ENCODE peak calls at places on chromosomes 3 and 15, in five cellular contexts. V is AG09309, W is mucosa of descending colon, X is AG04450, O is cardiac muscle cell. Q is an unnamed sample.
A peak's percentile ranks its signal among the peaks of the same experiment; 100 is the strongest.

GRCh38 chr3:194117114-194117845 is 18.7 kb upstream of the HES1 start:
- DNase-seq in O (no peak), W (peak; percentile 84), V (no peak), X (no peak), Q (no peak)

GRCh38 chr3:111735912-111736311 is 123.2 kb upstream of the PHLDB2 start:
- DNase-seq in X (no peak), W (no peak), O (no peak), V (no peak), Q (no peak)

GRCh38 chr3:100737334-100737733 is 28.0 kb downstream of the TFG start:
- DNase-seq in O (peak; percentile 53), W (no peak), V (no peak), X (no peak), Q (peak; percentile 4)

GRCh38 chr3:19147905-19148767 is at the start of gene KCNH8:
- DNase-seq in O (peak; percentile 56), X (no peak), V (no peak), W (peak; percentile 62), Q (peak; percentile 16)

GRCh38 chr3:33954956-33955355 is 156.5 kb downstream of the PDCD6IP start:
- DNase-seq in V (no peak), X (no peak), O (peak; percentile 35), W (no peak), Q (no peak)

GRCh38 chr3:139416275-139416674 is 26.8 kb upstream of the COPB2 start:
- DNase-seq in X (no peak), V (no peak), O (no peak), W (no peak), Q (no peak)

GRCh38 chr15:36501063-36501678 is 78.3 kb upstream of the CDIN1 start:
- DNase-seq in V (peak; percentile 64), O (peak; percentile 83), X (peak; percentile 33), W (no peak), Q (peak; percentile 77)

GRCh38 chr15:50698101-50698500 is 11.5 kb upstream of the TRPM7 start:
- DNase-seq in X (no peak), O (no peak), V (no peak), W (no peak), Q (no peak)

GRCh38 chr15:44726568-44727461 is 9.5 kb upstream of the TRIM69 start:
- DNase-seq in W (no peak), X (peak; percentile 78), V (peak; percentile 89), O (no peak), Q (peak; percentile 97)

GRCh38 chr15:80755884-80756283 is 23.3 kb upstream of the CEMIP start:
- DNase-seq in V (no peak), W (no peak), X (no peak), O (no peak), Q (no peak)

GRCh38 chr3:168722091-168722490 is 626.4 kb upstream of the GOLIM4 start:
- DNase-seq in V (no peak), X (no peak), W (no peak), O (no peak), Q (no peak)

GRCh38 chr3:155859859-155860258 is 5.6 kb upstream of the SLC33A1 start:
- DNase-seq in W (no peak), V (no peak), X (no peak), O (no peak), Q (peak; percentile 17)

GRCh38 chr3:170610321-170610884 is 24.5 kb upstream of the SLC7A14 start:
- DNase-seq in X (no peak), O (no peak), W (no peak), V (no peak), Q (peak; percentile 14)

GRCh38 chr15:78418681-78419080 is 19.3 kb upstream of the IREB2 start:
- DNase-seq in V (no peak), X (no peak), O (no peak), W (no peak), Q (no peak)

GRCh38 chr15:78419331-78419730 is 18.7 kb upstream of the IREB2 start:
- DNase-seq in V (no peak), X (no peak), O (no peak), W (no peak), Q (no peak)

GRCh38 chr15:78418239-78418638 is 19.8 kb upstream of the IREB2 start:
- DNase-seq in X (no peak), V (no peak), W (no peak), O (no peak), Q (no peak)

GRCh38 chr15:78414608-78415250 is 23.3 kb upstream of the IREB2 start:
- DNase-seq in V (no peak), X (no peak), O (no peak), W (no peak), Q (no peak)

GRCh38 chr15:78415284-78415683 is 22.7 kb upstream of the IREB2 start:
- DNase-seq in X (no peak), O (peak; percentile 32), V (no peak), W (no peak), Q (no peak)
- TF ChIP-seq CTCF in X (peak; percentile 48), O (peak; percentile 46), V (peak; percentile 47), W (no peak), Q (no peak)

GRCh38 chr3:191216510-191216909 is 17.5 kb downstream of the OSTN start:
- DNase-seq in X (no peak), O (no peak), W (no peak), V (no peak), Q (no peak)
- H3K4me3 ChIP-seq in X (no peak overlapping the region), O (no peak overlapping the region), W (no peak overlapping the region), V (no peak overlapping the region), Q (no peak overlapping the region)

DNA sequence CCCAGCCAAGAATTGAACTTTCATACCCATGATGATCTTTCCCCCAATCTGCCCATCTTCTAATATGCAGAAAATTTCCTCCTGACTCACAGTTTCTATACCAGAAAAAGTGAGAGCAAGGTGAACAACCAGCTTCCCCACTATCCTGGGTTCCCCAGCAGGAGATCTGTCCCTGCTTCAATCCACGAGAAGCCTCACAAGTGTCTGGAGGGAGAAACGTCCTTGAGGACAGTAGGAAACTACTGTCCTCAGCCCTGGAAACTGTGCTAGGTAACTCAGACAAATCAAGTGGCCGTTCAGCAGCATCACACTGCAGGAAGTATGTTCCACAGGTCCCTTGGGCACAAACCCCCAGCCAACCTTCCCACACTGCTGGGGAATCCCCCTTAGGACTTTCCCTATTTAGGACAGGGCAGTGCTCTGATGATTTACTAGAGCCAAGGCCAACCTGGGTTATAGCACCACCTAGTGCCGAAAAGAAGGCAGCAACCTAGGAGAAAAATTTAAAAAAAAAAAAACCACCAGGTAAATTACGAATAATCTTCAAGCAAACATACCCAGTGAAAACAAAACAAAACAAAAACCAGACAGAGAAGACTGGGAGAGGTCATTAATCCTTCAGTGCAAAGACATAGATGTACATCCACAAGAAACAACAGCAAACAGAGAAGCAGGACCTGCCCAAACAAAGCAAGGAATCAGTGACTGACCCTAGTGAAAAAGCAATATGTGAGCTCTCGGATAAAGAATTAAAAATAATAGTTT is 36.0 kb downstream of the MORC1 start:
- DNase-seq in O (peak; percentile 67), V (no peak), W (no peak), X (peak; percentile 10), Q (peak; percentile 89)
- TF ChIP-seq CTCF in O (peak; percentile 87), V (peak; percentile 74), W (peak; percentile 51), X (peak; percentile 90), Q (peak; percentile 80)

GRCh38 chr15:64911317-64912186 is at the start of gene ANKDD1A:
- DNase-seq in W (peak; percentile 69), V (no peak), O (peak; percentile 86), X (no peak), Q (peak; percentile 66)

GRCh38 chr15:64909546-64909945 is 2.2 kb upstream of the ANKDD1A start:
- DNase-seq in V (no peak), O (no peak), W (no peak), X (no peak), Q (no peak)

GRCh38 chr15:64912926-64913325 is 1.2 kb downstream of the ANKDD1A start:
- DNase-seq in V (no peak), O (no peak), W (no peak), X (no peak), Q (no peak)

GRCh38 chr15:64915518-64916227 is 4.0 kb downstream of the ANKDD1A start:
- DNase-seq in V (no peak), W (no peak), X (no peak), O (no peak), Q (no peak)

DNA sequence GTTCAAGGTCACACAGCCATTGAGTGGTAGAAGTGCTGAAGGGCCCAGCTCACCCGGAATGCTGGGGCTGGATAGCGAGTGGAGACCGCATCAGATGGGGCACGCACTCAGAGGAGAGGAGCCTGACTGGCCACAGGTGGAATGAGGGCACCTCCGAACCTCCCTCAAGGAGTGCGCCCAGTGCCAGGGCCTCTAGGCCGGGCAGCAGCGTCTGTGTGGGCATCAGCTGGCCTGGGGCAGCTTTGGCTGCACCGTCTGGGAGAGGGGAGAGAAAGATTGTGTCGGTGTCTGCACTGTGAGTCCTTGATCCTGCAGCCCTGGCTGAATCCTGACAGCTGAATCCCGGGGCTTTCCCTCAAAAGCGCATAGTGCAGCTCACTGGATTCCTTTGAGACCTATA is 677 bp downstream of the ANKDD1A start:
- DNase-seq in O (no peak), V (no peak), W (no peak), X (no peak), Q (no peak)
- H3K4me3 ChIP-seq in O (peak overlapping the region; percentile 41), V (no peak overlapping the region), W (no peak overlapping the region), X (peak overlapping the region; percentile 67), Q (no peak overlapping the region)

GRCh38 chr15:57507111-57507510 is 84.6 kb upstream of the MYZAP start:
- DNase-seq in V (no peak), X (no peak), O (no peak), W (no peak), Q (no peak)

GRCh38 chr15:57505949-57506391 is 85.7 kb upstream of the MYZAP start:
- DNase-seq in X (no peak), W (peak; percentile 78), V (no peak), O (peak; percentile 55), Q (no peak)

GRCh38 chr15:57504599-57504940 is 87.1 kb upstream of the MYZAP start:
- DNase-seq in V (no peak), X (no peak), W (no peak), O (no peak), Q (no peak)

GRCh38 chr15:57505056-57505713 is 86.5 kb upstream of the MYZAP start:
- DNase-seq in X (no peak), V (no peak), W (no peak), O (no peak), Q (no peak)

GRCh38 chr15:57506422-57506821 is 85.3 kb upstream of the MYZAP start:
- DNase-seq in V (no peak), O (peak; percentile 49), W (no peak), X (no peak), Q (no peak)
- TF ChIP-seq CTCF in V (no peak), O (peak; percentile 26), W (no peak), X (no peak), Q (no peak)

GRCh38 chr3:128489860-128490649 is 2.9 kb downstream of the GATA2 start:
- DNase-seq in V (no peak), X (no peak), W (no peak), O (peak; percentile 79), Q (no peak)
- H3K4me3 ChIP-seq in V (peak overlapping the region; percentile 52), X (peak overlapping the region; percentile 82), W (no peak overlapping the region), O (peak overlapping the region; percentile 58), Q (no peak overlapping the region)